ENCODE peak calls at places on chromosomes 16 and 17, in six cellular contexts. R is lower lobe of right lung, U is neural progenitor cell, X is uterus, L is cardiac muscle cell, T is GM12865. G is an unnamed sample.

GRCh38 chr16:2196162-2196980 is at the start of gene CASKIN1:
- DNase-seq in T (no peak), R (no peak), U (peak; percentile 81), X (no peak), L (peak; percentile 29), G (peak; percentile 58)

GRCh38 chr17:74981979-74982662 is 5.3 kb upstream of the CDR2L start:
- DNase-seq in X (peak; percentile 68), R (peak; percentile 82), L (peak; percentile 59), T (peak; percentile 56), U (peak; percentile 95), G (peak; percentile 97)

GRCh38 chr16:83206426-83206825 is 579.7 kb downstream of the CDH13 start:
- DNase-seq in U (no peak), L (peak; percentile 18), R (no peak), T (no peak), X (no peak), G (no peak)

GRCh38 chr16:14132696-14133048 is 61.6 kb downstream of the MRTFB start:
- DNase-seq in T (peak; percentile 39), X (no peak), R (no peak), L (no peak), U (no peak), G (no peak)

GRCh38 chr17:50926523-50926922 is 60.4 kb upstream of the TOB1 start:
- DNase-seq in R (no peak), L (no peak), X (no peak), T (no peak), U (no peak), G (no peak)

GRCh38 chr17:32333187-32333586 is 8.8 kb downstream of the C17orf75 start:
- DNase-seq in L (no peak), T (no peak), R (no peak), U (no peak), X (no peak), G (no peak)

GRCh38 chr16:57307365-57307764 is 22.9 kb upstream of the PLLP start:
- DNase-seq in R (no peak), T (no peak), L (no peak), X (no peak), U (no peak), G (no peak)

GRCh38 chr17:13477180-13477611 is 124.5 kb downstream of the HS3ST3A1 start:
- DNase-seq in U (no peak), L (peak; percentile 26), X (no peak), T (no peak), R (no peak), G (no peak)

GRCh38 chr17:45225964-45226530 is 4.4 kb downstream of the FMNL1 start:
- DNase-seq in T (peak; percentile 98), L (no peak), U (no peak), X (no peak), R (peak; percentile 92), G (no peak)
- TF ChIP-seq CTCF in T (no peak), L (no peak), U (no peak), X (no peak), R (no peak), G (no peak)

DNA sequence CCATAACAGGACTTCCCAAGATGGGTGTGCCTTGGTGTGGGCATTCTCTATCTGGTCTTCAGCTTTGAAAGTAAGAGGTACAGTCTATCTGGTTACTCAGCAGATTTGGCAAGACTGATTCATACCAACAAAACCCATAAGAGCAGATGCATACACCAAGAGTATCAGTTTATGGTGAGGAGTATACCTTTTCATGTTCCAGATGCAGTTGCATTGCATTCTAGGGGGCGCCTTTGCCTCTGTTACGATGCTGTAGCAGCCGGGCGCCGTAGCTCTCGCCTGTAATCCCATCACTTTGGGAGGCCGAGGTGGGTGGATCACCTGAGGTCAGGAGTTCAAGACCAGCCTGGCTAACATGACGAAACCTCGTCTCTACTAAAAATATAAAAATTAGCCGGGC is 31.1 kb upstream of the CARMIL2 start:
- DNase-seq in L (no peak), U (peak; percentile 35), R (no peak), X (no peak), T (no peak), G (no peak)
- TF ChIP-seq CTCF in L (no peak), U (peak; percentile 44), R (no peak), X (no peak), T (no peak), G (no peak)

GRCh38 chr17:78252701-78253635 is 21.5 kb downstream of the TMEM235 start:
- DNase-seq in X (no peak), U (no peak), R (no peak), L (no peak), T (no peak), G (no peak)
- TF ChIP-seq CTCF in X (no peak), U (no peak), R (no peak), L (no peak), T (no peak), G (no peak)

GRCh38 chr16:30637952-30638351 is 12.8 kb upstream of the PRR14 start:
- DNase-seq in T (peak; percentile 58), L (peak; percentile 57), U (peak; percentile 47), X (no peak), R (no peak), G (no peak)
- TF ChIP-seq CTCF in T (peak; percentile 56), L (peak; percentile 54), U (peak; percentile 55), X (peak; percentile 5), R (no peak), G (no peak)

GRCh38 chr17:67364847-67365761 is 1.3 kb downstream of the PSMD12 start:
- DNase-seq in T (peak; percentile 35), L (no peak), U (no peak), X (no peak), R (no peak), G (no peak)

GRCh38 chr17:67362173-67362572 is 4.2 kb downstream of the PSMD12 start:
- DNase-seq in T (no peak), L (no peak), R (no peak), U (no peak), X (no peak), G (no peak)

GRCh38 chr17:67360880-67361279 is 5.5 kb downstream of the PSMD12 start:
- DNase-seq in X (no peak), T (no peak), R (no peak), U (no peak), L (no peak), G (no peak)

GRCh38 chr17:67365762-67366192 is 600 bp downstream of the PSMD12 start:
- DNase-seq in X (no peak), U (no peak), R (no peak), T (peak; percentile 53), L (peak; percentile 69), G (no peak)

GRCh38 chr17:67366193-67367157 is at the start of gene PSMD12:
- DNase-seq in R (peak; percentile 96), T (peak; percentile 96), X (peak; percentile 95), L (peak; percentile 94), U (peak; percentile 93), G (peak; percentile 98)
- TF ChIP-seq CTCF in R (no peak), T (no peak), X (no peak), L (no peak), U (no peak), G (no peak)

GRCh38 chr16:9259914-9260608 is 168.6 kb downstream of the HAPSTR1 start:
- DNase-seq in T (no peak), R (no peak), L (no peak), X (no peak), U (no peak), G (no peak)

GRCh38 chr16:9254863-9255262 is 163.4 kb downstream of the HAPSTR1 start:
- DNase-seq in L (no peak), U (no peak), T (no peak), R (no peak), X (no peak), G (no peak)

GRCh38 chr16:9258423-9259051 is 167.1 kb downstream of the HAPSTR1 start:
- DNase-seq in T (peak; percentile 71), R (no peak), X (no peak), U (peak; percentile 80), L (peak; percentile 2), G (peak; percentile 64)

GRCh38 chr16:9257843-9258242 is 166.4 kb downstream of the HAPSTR1 start:
- DNase-seq in R (no peak), T (no peak), X (no peak), U (no peak), L (no peak), G (no peak)

DNA sequence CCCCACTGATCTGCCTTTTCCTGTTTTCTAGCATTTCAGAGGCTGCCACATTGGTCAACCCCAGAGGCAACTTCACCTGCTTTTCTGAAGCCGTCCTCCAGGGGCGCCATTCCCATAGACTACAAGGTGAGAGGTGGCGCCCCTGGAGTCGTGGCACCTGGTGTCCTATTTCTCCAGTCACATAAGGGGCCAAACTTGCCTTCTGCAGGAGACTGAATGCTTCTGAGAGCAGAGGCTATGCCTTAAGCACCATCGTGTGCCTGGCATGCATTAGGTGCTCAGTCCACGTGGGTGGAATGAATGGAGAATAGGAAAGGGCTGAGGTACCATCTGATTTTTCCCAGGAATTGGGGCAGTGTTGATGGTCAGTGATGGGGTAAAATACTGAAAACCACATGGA is 164.8 kb downstream of the HAPSTR1 start:
- DNase-seq in T (peak; percentile 63), L (no peak), U (peak; percentile 68), R (peak; percentile 54), X (no peak), G (peak; percentile 73)
- TF ChIP-seq CTCF in T (peak; percentile 73), L (peak; percentile 26), U (peak; percentile 76), R (peak; percentile 47), X (no peak), G (peak; percentile 86)

G was measured in glutamatergic neuron.